ENCODE peak calls at places on chromosomes 13 and 19, in eight cellular contexts. W, G, K, F, X, Q, H and I are unnamed samples. For H3K4me1, the result is how much of the 10 kb centered on the place peaks cover.

GRCh38 chr13:34011552-34012085 is 193.7 kb downstream of the RFC3 start:
- DNase-seq in W (no peak), G (no peak), K (no peak), F (no peak), X (no peak), Q (no peak), H (peak), I (no peak)

GRCh38 chr19:40907968-40908735 is 26.1 kb upstream of the CYP2A7 start:
- DNase-seq in W (peak), G (no peak), K (no peak), F (no peak), X (peak), Q (no peak), H (no peak), I (no peak)

GRCh38 chr19:49327878-49328544 is 3.0 kb upstream of the SLC6A16 start:
- DNase-seq in W (no peak), G (no peak), K (no peak), F (no peak), X (peak), Q (no peak), H (no peak), I (no peak)

GRCh38 chr19:33280351-33280921 is 21.9 kb downstream of the CEBPA start:
- DNase-seq in W (no peak), G (no peak), K (no peak), F (no peak), X (no peak), Q (no peak), H (no peak), I (no peak)

GRCh38 chr13:76864259-76864658 is 21.9 kb downstream of the KCTD12 start:
- DNase-seq in W (no peak), G (no peak), K (no peak), F (no peak), X (no peak), Q (no peak), H (no peak), I (no peak)

GRCh38 chr19:56983148-56983547 is 136.6 kb upstream of the USP29 start:
- DNase-seq in W (no peak), G (no peak), K (peak), F (no peak), X (no peak), Q (no peak), H (no peak), I (no peak)

GRCh38 chr19:52825765-52826164 is 4.3 kb upstream of the ZNF28 start:
- DNase-seq in W (no peak), G (no peak), K (no peak), F (no peak), X (no peak), Q (no peak), H (no peak), I (no peak)

GRCh38 chr13:109385161-109385560 is 401.2 kb downstream of the IRS2 start:
- DNase-seq in W (no peak), G (no peak), K (no peak), F (no peak), X (no peak), Q (no peak), H (no peak), I (no peak)

GRCh38 chr19:10565028-10565566 is 713 bp downstream of the KRI1 start:
- DNase-seq in W (peak), G (no peak), K (peak), F (no peak), X (peak), Q (no peak), H (peak), I (no peak)

GRCh38 chr13:37136187-37136586 is 30.7 kb upstream of the CSNK1A1L start:
- DNase-seq in W (no peak), G (no peak), K (no peak), F (no peak), X (no peak), Q (no peak), H (no peak), I (no peak)

GRCh38 chr19:47274071-47274890 is at the start of gene INAFM1:
- DNase-seq in W (peak), G (no peak), K (peak), F (peak), X (peak), Q (peak), H (peak), I (peak)

GRCh38 chr19:54418030-54418929 is 3.0 kb downstream of the TTYH1 start:
- DNase-seq in W (no peak), G (no peak), K (no peak), F (no peak), X (no peak), Q (no peak), H (no peak), I (no peak)

GRCh38 chr13:98658131-98658530 is 81.2 kb upstream of the STK24 start:
- DNase-seq in W (no peak), G (no peak), K (no peak), F (no peak), X (no peak), Q (no peak), H (no peak), I (no peak)

GRCh38 chr13:50847501-50847900 is 4.0 kb upstream of the DLEU7 start:
- DNase-seq in W (no peak), G (no peak), K (no peak), F (no peak), X (no peak), Q (no peak), H (no peak), I (no peak)

GRCh38 chr13:63607153-63607552 is 2191.5 kb upstream of the PCDH20 start:
- DNase-seq in W (no peak), G (no peak), K (no peak), F (no peak), X (no peak), Q (no peak), H (no peak), I (no peak)

GRCh38 chr13:26386026-26386425 is 132.1 kb downstream of the CDK8 start:
- DNase-seq in W (no peak), G (no peak), K (no peak), F (no peak), X (no peak), Q (no peak), H (no peak), I (no peak)

GRCh38 chr19:14383556-14383897 is 2.3 kb downstream of the ADGRE5 start:
- DNase-seq in W (no peak), G (no peak), K (no peak), F (no peak), X (no peak), Q (no peak), H (peak), I (no peak)

GRCh38 chr19:13692096-13692495 is 72.2 kb upstream of the MRI1 start:
- DNase-seq in W (no peak), G (no peak), K (no peak), F (no peak), X (no peak), Q (no peak), H (no peak), I (no peak)

GRCh38 chr19:46574533-46574932 is 26.6 kb upstream of the CALM3 start:
- DNase-seq in W (no peak), G (no peak), K (no peak), F (no peak), X (no peak), Q (no peak), H (no peak), I (no peak)

GRCh38 chr13:111283991-111284390 is 36.5 kb upstream of the TEX29 start:
- DNase-seq in W (no peak), G (no peak), K (no peak), F (no peak), X (no peak), Q (no peak), H (no peak), I (no peak)

GRCh38 chr19:48367855-48368254 is 3.7 kb downstream of the SYNGR4 start:
- DNase-seq in W (no peak), G (no peak), K (no peak), F (no peak), X (no peak), Q (no peak), H (no peak), I (no peak)

GRCh38 chr19:10760268-10760944 is 42.5 kb downstream of the DNM2 start:
- DNase-seq in W (no peak), G (no peak), K (no peak), F (no peak), X (peak), Q (no peak), H (no peak), I (no peak)

GRCh38 chr19:38093587-38093986 is 130.4 kb downstream of the DPF1 start:
- DNase-seq in W (no peak), G (no peak), K (no peak), F (peak), X (no peak), Q (no peak), H (peak), I (no peak)

GRCh38 chr19:28296506-28296905 is 916.4 kb downstream of the UQCRFS1 start:
- DNase-seq in W (no peak), G (no peak), K (no peak), F (no peak), X (no peak), Q (no peak), H (no peak), I (no peak)

GRCh38 chr13:102651392-102651791 is 43.5 kb downstream of the METTL21C start:
- DNase-seq in W (no peak), G (no peak), K (no peak), F (no peak), X (no peak), Q (no peak), H (no peak), I (no peak)

GRCh38 chr19:10797541-10798256 is 38.3 kb downstream of the TMED1 start:
- DNase-seq in W (no peak), G (no peak), K (no peak), F (no peak), X (peak), Q (no peak), H (no peak), I (no peak)

GRCh38 chr19:40932008-40932959 is 50.3 kb upstream of the CYP2A7 start:
- DNase-seq in W (no peak), G (no peak), K (no peak), F (no peak), X (no peak), Q (no peak), H (no peak), I (no peak)

GRCh38 chr13:49996166-49996915 is 501 bp upstream of the TRIM13 start:
- DNase-seq in W (peak), G (no peak), K (peak), F (peak), X (peak), Q (peak), H (peak), I (peak)

GRCh38 chr13:26558074-26558805 is 757 bp downstream of the WASF3 start:
- DNase-seq in W (peak), G (no peak), K (peak), F (peak), X (no peak), Q (no peak), H (no peak), I (no peak)

GRCh38 chr13:112928958-112929777 is 39.8 kb upstream of the MCF2L start:
- DNase-seq in W (no peak), G (no peak), K (no peak), F (no peak), X (no peak), Q (no peak), H (peak), I (no peak)
- H3K4me3 ChIP-seq in W (no peak), G (no peak), K (no peak), F (no peak), X (no peak), Q (no peak), H (no peak), I (no peak)

GRCh38 chr19:804419-805160 is 7.3 kb downstream of the PTBP1 start:
- DNase-seq in W (no peak), G (no peak), K (no peak), F (no peak), X (no peak), Q (no peak), H (no peak), I (no peak)

GRCh38 chr19:802497-802887 is 5.2 kb downstream of the PTBP1 start:
- DNase-seq in W (peak), G (no peak), K (no peak), F (no peak), X (no peak), Q (no peak), H (no peak), I (no peak)

GRCh38 chr19:803686-804418 is 6.6 kb downstream of the PTBP1 start:
- DNase-seq in W (peak), G (no peak), K (no peak), F (no peak), X (no peak), Q (no peak), H (no peak), I (no peak)

GRCh38 chr19:801861-802496 is 4.7 kb downstream of the PTBP1 start:
- DNase-seq in W (peak), G (no peak), K (no peak), F (no peak), X (no peak), Q (no peak), H (peak), I (no peak)

DNA sequence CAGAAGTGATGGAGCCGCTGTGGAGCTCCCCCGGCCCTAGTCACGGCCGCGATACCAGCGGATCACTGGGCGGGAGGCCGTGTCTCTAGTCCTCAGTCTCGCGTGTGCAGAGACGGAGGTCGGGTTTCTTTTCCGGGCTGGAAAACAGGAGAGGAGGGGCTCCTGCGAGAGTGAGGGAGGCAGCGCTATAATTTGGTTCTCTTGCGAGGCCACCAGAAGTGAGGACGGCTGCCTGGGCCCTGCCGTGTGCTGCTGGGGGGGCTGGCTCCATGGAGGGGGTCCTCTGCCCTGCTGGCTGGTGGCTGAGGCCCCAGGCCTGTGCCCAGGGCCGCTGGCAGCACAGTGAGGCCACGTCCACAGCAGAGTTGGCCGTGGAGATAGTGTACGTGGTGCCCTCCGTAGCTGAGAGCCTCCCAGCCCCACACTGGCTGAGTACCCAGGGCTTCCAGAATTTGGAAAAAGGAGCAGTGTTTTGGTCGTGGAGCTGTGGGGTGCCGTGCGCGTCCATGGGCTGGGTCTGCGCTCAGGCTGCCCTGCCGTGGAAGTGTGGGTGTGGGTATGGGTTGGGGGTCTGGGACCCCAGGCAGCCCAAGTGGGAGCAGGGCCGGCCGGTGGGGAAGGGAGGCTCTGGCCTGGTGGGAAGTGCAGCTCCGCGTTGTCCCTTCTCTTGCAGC is 5.8 kb downstream of the PTBP1 start:
- DNase-seq in W (peak), G (no peak), K (no peak), F (no peak), X (no peak), Q (no peak), H (no peak), I (no peak)
- H3K4me1 ChIP-seq in W (half or more), G (under half), K (under half), F (under half), X (half or more), Q (under half), H (half or more), I (half or more)

GRCh38 chr19:7831452-7831851 is 1.4 kb downstream of the EVI5L start:
- DNase-seq in W (no peak), G (peak), K (peak), F (no peak), X (no peak), Q (no peak), H (no peak), I (no peak)
- H3K27ac ChIP-seq in W (no peak), G (no peak), K (no peak), F (no peak), X (no peak), Q (peak), H (no peak), I (peak)

GRCh38 chr13:46126074-46126473 is 21.2 kb upstream of the CPB2 start:
- DNase-seq in W (no peak), G (no peak), K (no peak), F (no peak), X (no peak), Q (no peak), H (no peak), I (no peak)
- H3K4me3 ChIP-seq in W (no peak), G (no peak), K (no peak), F (no peak), X (no peak), Q (no peak), H (no peak), I (no peak)

DNA sequence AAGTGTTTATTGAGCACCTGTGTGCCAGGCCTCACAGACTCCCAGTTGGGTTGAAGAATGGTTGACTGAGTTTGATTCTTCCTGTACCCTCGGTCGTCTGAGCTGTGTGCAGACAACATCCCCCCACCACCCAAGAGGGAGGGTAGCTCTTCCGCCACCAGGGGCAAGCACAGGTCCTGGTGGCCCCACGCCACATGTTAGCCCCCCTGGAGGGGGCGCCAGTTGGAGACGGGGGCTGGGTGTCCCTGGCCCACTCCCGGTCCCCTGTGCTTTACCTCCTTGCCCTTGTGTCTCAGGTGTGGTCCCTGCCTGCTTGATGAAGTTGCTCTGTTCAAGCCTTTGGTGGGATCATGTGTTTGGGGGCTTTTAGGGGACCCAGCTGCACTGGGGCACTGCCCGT is 27.2 kb downstream of the COLGALT1 start:
- DNase-seq in W (no peak), G (no peak), K (no peak), F (no peak), X (no peak), Q (no peak), H (no peak), I (no peak)
- H3K4me1 ChIP-seq in W (under half), G (under half), K (under half), F (under half), X (under half), Q (under half), H (under half), I (under half)

DNA sequence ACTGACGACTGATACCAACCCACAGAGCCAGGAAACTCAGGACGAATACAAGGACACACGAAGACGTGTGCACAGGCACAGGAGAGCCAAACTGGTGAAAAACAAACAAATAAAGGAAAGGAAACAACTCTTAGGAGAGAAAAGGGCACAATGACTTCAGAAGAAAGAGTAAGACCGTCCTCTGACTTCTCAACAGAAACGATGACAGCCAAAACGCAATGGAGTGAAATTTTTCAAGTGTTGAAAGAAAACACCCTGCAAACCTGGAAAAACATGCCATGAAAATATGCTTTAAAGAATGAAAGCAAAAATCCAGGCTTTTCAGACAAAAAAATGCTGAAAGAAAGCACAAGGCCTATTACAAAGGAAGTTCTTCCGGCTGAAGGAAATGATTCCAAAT is 24.6 kb upstream of the PLPP2 start:
- DNase-seq in W (no peak), G (no peak), K (no peak), F (no peak), X (no peak), Q (no peak), H (no peak), I (no peak)
- H3K27ac ChIP-seq in W (no peak), G (no peak), K (no peak), F (no peak), X (no peak), Q (no peak), H (no peak), I (no peak)

GRCh38 chr19:4172861-4173473 is 9.4 kb downstream of the SIRT6 start:
- DNase-seq in W (peak), G (no peak), K (peak), F (peak), X (peak), Q (peak), H (peak), I (no peak)
- H3K4me3 ChIP-seq in W (no peak), G (no peak), K (no peak), F (no peak), X (no peak), Q (no peak), H (no peak), I (no peak)

GRCh38 chr19:18488838-18489626 is 32.8 kb downstream of the ELL start:
- DNase-seq in W (peak), G (no peak), K (peak), F (no peak), X (no peak), Q (no peak), H (peak), I (no peak)

GRCh38 chr19:18487576-18488402 is 34.1 kb downstream of the ELL start:
- DNase-seq in W (no peak), G (no peak), K (no peak), F (no peak), X (no peak), Q (no peak), H (no peak), I (no peak)

GRCh38 chr19:18486746-18487145 is 35.1 kb downstream of the ELL start:
- DNase-seq in W (no peak), G (no peak), K (no peak), F (no peak), X (no peak), Q (no peak), H (no peak), I (no peak)

GRCh38 chr19:18489627-18490184 is 32.2 kb downstream of the ELL start:
- DNase-seq in W (no peak), G (no peak), K (no peak), F (peak), X (no peak), Q (no peak), H (no peak), I (no peak)

GRCh38 chr19:18488403-18488723 is 33.5 kb downstream of the ELL start:
- DNase-seq in W (peak), G (no peak), K (no peak), F (no peak), X (no peak), Q (no peak), H (no peak), I (no peak)
- H3K4me1 ChIP-seq in W (half or more), G (under half), K (under half), F (under half), X (half or more), Q (under half), H (half or more), I (under half)